ENCODE peak calls at places on chromosomes 6 and 20, in eight cellular contexts. Z, J, X, R, F, E, Y and W are unnamed samples.

GRCh38 chr6:161462148-161462547 is 188.3 kb upstream of the AGPAT4 start:
- DNase-seq in J (no peak), X (no peak), Y (no peak), F (peak), R (peak), E (no peak), Z (no peak), W (peak)

GRCh38 chr20:38128691-38129090 is 36.4 kb downstream of the TGM2 start:
- DNase-seq in E (no peak), F (no peak), X (no peak), Y (no peak), Z (no peak), J (no peak), R (no peak), W (no peak)

GRCh38 chr6:21228411-21228810 is 365.1 kb upstream of the SOX4 start:
- DNase-seq in Y (no peak), X (no peak), F (no peak), Z (no peak), J (no peak), E (no peak), R (no peak), W (no peak)

GRCh38 chr6:47483853-47484546 is 6.4 kb downstream of the CD2AP start:
- DNase-seq in E (no peak), Z (no peak), F (peak), R (peak), Y (no peak), J (no peak), X (no peak), W (no peak)

GRCh38 chr20:38790210-38791053 is 15.1 kb upstream of the PPP1R16B start:
- DNase-seq in X (no peak), Z (no peak), F (peak), R (peak), Y (no peak), E (peak), J (peak), W (peak)

GRCh38 chr20:34931771-34932170 is 23.8 kb downstream of the GSS start:
- DNase-seq in J (no peak), R (no peak), F (no peak), Z (no peak), E (no peak), Y (no peak), X (no peak), W (no peak)

GRCh38 chr6:144460224-144461095 is 175.3 kb downstream of the UTRN start:
- DNase-seq in E (no peak), R (no peak), F (no peak), Z (no peak), X (no peak), J (no peak), Y (no peak), W (no peak)

GRCh38 chr6:5580736-5581568 is 319.6 kb downstream of the FARS2 start:
- DNase-seq in E (no peak), Z (no peak), Y (no peak), X (peak), J (no peak), R (no peak), F (no peak), W (no peak)

GRCh38 chr6:117776441-117776840 is 101.2 kb downstream of the NUS1 start:
- DNase-seq in E (no peak), Y (no peak), Z (no peak), J (no peak), R (no peak), F (peak), X (no peak), W (no peak)

GRCh38 chr20:20780127-20780822 is 67.8 kb upstream of the RALGAPA2 start:
- DNase-seq in E (no peak), X (peak), Y (no peak), F (peak), J (no peak), R (peak), Z (no peak), W (peak)

GRCh38 chr6:5771759-5772158 is 235.0 kb downstream of the NRN1 start:
- DNase-seq in X (no peak), E (no peak), F (no peak), J (no peak), R (no peak), Z (no peak), Y (no peak), W (no peak)

GRCh38 chr20:35768731-35769664 is 2.8 kb upstream of the PHF20 start:
- DNase-seq in X (peak), J (peak), Y (peak), F (peak), E (peak), Z (peak), R (peak), W (peak)

GRCh38 chr6:2821554-2821953 is 20.1 kb downstream of the SERPINB1 start:
- DNase-seq in E (no peak), Z (no peak), Y (no peak), J (no peak), R (no peak), F (no peak), X (no peak), W (no peak)

GRCh38 chr6:44131880-44132279 is 4.5 kb downstream of the TMEM63B start:
- DNase-seq in E (no peak), Z (no peak), Y (no peak), F (no peak), R (no peak), J (no peak), X (no peak), W (no peak)

GRCh38 chr6:56860466-56860865 is 94.4 kb upstream of the BEND6 start:
- DNase-seq in J (peak), Z (no peak), X (no peak), E (no peak), Y (no peak), F (peak), R (peak), W (no peak)

GRCh38 chr20:11394145-11394833 is 523.4 kb upstream of the BTBD3 start:
- DNase-seq in R (peak), J (no peak), Z (no peak), F (peak), E (no peak), Y (no peak), X (no peak), W (no peak)

GRCh38 chr20:37362231-37362792 is 16.4 kb downstream of the SRC start:
- DNase-seq in J (no peak), E (no peak), Y (no peak), Z (no peak), R (no peak), F (no peak), X (no peak), W (no peak)

GRCh38 chr6:138290563-138290962 is 72.3 kb upstream of the PBOV1 start:
- DNase-seq in E (no peak), R (no peak), X (no peak), Z (no peak), Y (no peak), J (no peak), F (no peak), W (no peak)

GRCh38 chr6:19052219-19052618 is 665.1 kb downstream of the RNF144B start:
- DNase-seq in J (no peak), F (no peak), Y (no peak), Z (no peak), X (no peak), E (no peak), R (no peak), W (no peak)

GRCh38 chr20:61960836-61961235 is 104.8 kb downstream of the TAF4 start:
- DNase-seq in Z (no peak), F (no peak), J (no peak), E (no peak), R (no peak), Y (no peak), X (no peak), W (no peak)

GRCh38 chr6:145137425-145137824 is 597.9 kb downstream of the EPM2A start:
- DNase-seq in R (no peak), J (no peak), E (no peak), Z (no peak), Y (no peak), X (no peak), F (peak), W (peak)

GRCh38 chr20:58448958-58449357 is 59.9 kb downstream of the VAPB start:
- DNase-seq in F (no peak), Y (no peak), X (no peak), J (no peak), Z (no peak), E (no peak), R (no peak), W (no peak)

GRCh38 chr6:85942844-85943243 is 300.2 kb upstream of the SYNCRIP start:
- DNase-seq in J (no peak), F (no peak), R (no peak), Y (no peak), E (no peak), X (no peak), Z (no peak), W (no peak)

GRCh38 chr6:159008656-159009288 is 8.8 kb upstream of the RSPH3 start:
- DNase-seq in F (peak), Y (no peak), E (no peak), X (no peak), J (no peak), Z (no peak), R (no peak), W (peak)

GRCh38 chr6:16334671-16335070 is 96.3 kb downstream of the GMPR start:
- DNase-seq in J (no peak), Y (no peak), X (no peak), E (no peak), F (peak), R (peak), Z (peak), W (peak)

GRCh38 chr6:152273002-152273401 is 364.2 kb downstream of the SYNE1 start:
- DNase-seq in F (peak), Y (no peak), X (no peak), E (no peak), J (no peak), Z (no peak), R (no peak), W (no peak)

GRCh38 chr6:112289039-112289566 is 34.7 kb upstream of the LAMA4 start:
- DNase-seq in F (peak), X (no peak), R (peak), J (no peak), E (no peak), Y (no peak), Z (no peak), W (no peak)

GRCh38 chr6:105402090-105402980 is 547 bp downstream of the PREP start:
- DNase-seq in J (no peak), F (peak), R (peak), Y (no peak), Z (no peak), E (no peak), X (no peak), W (peak)

GRCh38 chr20:59728722-59729430 is 124.5 kb downstream of the PHACTR3 start:
- DNase-seq in E (no peak), Y (no peak), J (no peak), X (no peak), Z (no peak), R (no peak), F (no peak), W (no peak)